ENCODE peak calls at places on chromosomes 12 and 14, in eight cellular contexts. G, D, U, X, V, H, O and I are unnamed samples.

GRCh38 chr14:96057738-96058137 is 18.6 kb downstream of the C14orf132 start:
- DNase-seq in D (no peak), U (no peak), X (no peak), V (no peak), G (no peak), H (no peak), O (no peak), I (no peak)

GRCh38 chr12:2679068-2679815 is 115.5 kb upstream of the FKBP4 start:
- DNase-seq in H (no peak), X (no peak), D (no peak), V (no peak), U (no peak), O (no peak), G (no peak), I (no peak)

GRCh38 chr14:91371011-91371989 is 46.3 kb downstream of the CCDC88C start:
- DNase-seq in V (no peak), U (no peak), O (no peak), D (no peak), X (no peak), G (no peak), H (no peak), I (no peak)

GRCh38 chr12:75876843-75877587 is 154.6 kb downstream of the PHLDA1 start:
- DNase-seq in D (peak; percentile 32), X (no peak), G (no peak), V (no peak), U (no peak), H (no peak), O (no peak), I (no peak)

GRCh38 chr12:88752183-88752582 is 171.9 kb upstream of the KITLG start:
- DNase-seq in O (no peak), X (no peak), V (no peak), U (peak; percentile 23), H (no peak), D (no peak), G (no peak), I (no peak)

GRCh38 chr12:42744539-42745156 is 155.1 kb upstream of the PRICKLE1 start:
- DNase-seq in X (no peak), H (no peak), U (no peak), D (no peak), O (peak; percentile 83), V (no peak), G (peak; percentile 33), I (no peak)

GRCh38 chr12:98838282-98838681 is 193.2 kb downstream of the APAF1 start:
- DNase-seq in G (peak; percentile 62), X (no peak), V (no peak), D (no peak), O (peak; percentile 65), U (peak; percentile 5), H (no peak), I (no peak)

GRCh38 chr12:52097045-52097666 is 17.7 kb downstream of the SMIM41 start:
- DNase-seq in O (no peak), X (no peak), D (no peak), V (no peak), U (no peak), H (no peak), G (no peak), I (no peak)

GRCh38 chr12:84994436-84994835 is 41.6 kb downstream of the TSPAN19 start:
- DNase-seq in H (no peak), U (no peak), V (no peak), X (no peak), O (no peak), G (peak; percentile 51), D (no peak), I (no peak)

GRCh38 chr14:101017209-101017608 is 113.7 kb upstream of the RTL1 start:
- DNase-seq in G (peak; percentile 68), O (peak; percentile 75), H (no peak), X (no peak), V (no peak), U (no peak), D (no peak), I (no peak)